ENCODE peak calls at places on chromosomes 2 and 18, in five cellular contexts. One of them, this sample, is unnamed.

GRCh38 chr2:73892631-73893329 is at the start of gene ACTG2:
- DNase-seq in osteoblast: no peak
- DNase-seq in colonic mucosa: no peak
- DNase-seq in mucosa of descending colon: no peak
- DNase-seq in suprapubic skin: peak; percentile 53
- DNase-seq in this sample: peak; percentile 75

GRCh38 chr2:33859791-33860461 is 260.8 kb upstream of the FAM98A start:
- DNase-seq in suprapubic skin: no peak
- DNase-seq in colonic mucosa: no peak
- DNase-seq in mucosa of descending colon: no peak
- DNase-seq in osteoblast: no peak
- DNase-seq in this sample: no peak

GRCh38 chr2:12555012-12555645 is 161.6 kb upstream of the TRIB2 start:
- DNase-seq in mucosa of descending colon: no peak
- DNase-seq in suprapubic skin: no peak
- DNase-seq in osteoblast: peak; percentile 41
- DNase-seq in colonic mucosa: no peak
- DNase-seq in this sample: peak; percentile 67

GRCh38 chr2:26316041-26316440 is 29.9 kb upstream of the SELENOI start:
- DNase-seq in colonic mucosa: no peak
- DNase-seq in osteoblast: no peak
- DNase-seq in mucosa of descending colon: no peak
- DNase-seq in suprapubic skin: no peak
- DNase-seq in this sample: peak; percentile 17

GRCh38 chr2:226087051-226087450 is 687.5 kb downstream of the NYAP2 start:
- DNase-seq in colonic mucosa: no peak
- DNase-seq in mucosa of descending colon: no peak
- DNase-seq in suprapubic skin: no peak
- DNase-seq in osteoblast: no peak
- DNase-seq in this sample: no peak

GRCh38 chr18:56575819-56576663 is 62.4 kb downstream of the TXNL1 start:
- DNase-seq in mucosa of descending colon: no peak
- DNase-seq in osteoblast: peak; percentile 74
- DNase-seq in colonic mucosa: no peak
- DNase-seq in suprapubic skin: no peak
- DNase-seq in this sample: peak; percentile 70

GRCh38 chr2:20150110-20150706 is 74.7 kb downstream of the SDC1 start:
- DNase-seq in mucosa of descending colon: no peak
- DNase-seq in colonic mucosa: no peak
- DNase-seq in suprapubic skin: no peak
- DNase-seq in osteoblast: no peak
- DNase-seq in this sample: no peak

GRCh38 chr2:142131016-142131714 is at the start of gene LRP1B:
- DNase-seq in colonic mucosa: no peak
- DNase-seq in suprapubic skin: no peak
- DNase-seq in osteoblast: peak; percentile 88
- DNase-seq in mucosa of descending colon: no peak
- DNase-seq in this sample: peak; percentile 37

GRCh38 chr2:113981404-113982134 is 91.7 kb downstream of the ACTR3 start:
- DNase-seq in colonic mucosa: no peak
- DNase-seq in suprapubic skin: no peak
- DNase-seq in osteoblast: peak; percentile 94
- DNase-seq in mucosa of descending colon: no peak
- DNase-seq in this sample: no peak

DNA sequence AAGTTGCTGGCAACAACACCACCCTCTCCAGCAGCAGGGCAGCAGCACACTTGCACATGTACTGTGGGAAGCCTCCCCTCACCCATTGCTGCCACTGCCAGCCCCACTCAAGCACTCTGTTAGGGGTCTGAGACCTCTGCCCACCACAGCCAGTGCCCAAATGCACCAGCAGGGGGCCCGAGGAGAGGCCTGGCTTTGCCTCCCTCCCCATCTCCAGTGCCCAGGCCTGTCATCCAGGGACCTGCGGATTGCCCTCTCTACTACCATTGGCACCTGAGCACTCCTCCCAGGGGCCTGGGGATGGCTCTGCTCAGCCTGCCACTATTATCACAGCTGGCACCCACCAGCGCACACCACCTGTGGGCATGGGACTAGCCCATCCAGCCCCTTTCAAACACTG is 175.7 kb downstream of the PMAIP1 start:
- DNase-seq in suprapubic skin: no peak
- DNase-seq in colonic mucosa: no peak
- DNase-seq in mucosa of descending colon: no peak
- DNase-seq in osteoblast: no peak
- DNase-seq in this sample: no peak
- TF ChIP-seq CTCF in suprapubic skin: no peak
- TF ChIP-seq CTCF in colonic mucosa: no peak
- TF ChIP-seq CTCF in mucosa of descending colon: no peak
- TF ChIP-seq CTCF in osteoblast: no peak
- TF ChIP-seq CTCF in this sample: no peak

GRCh38 chr2:148022882-148023281 is 2.0 kb downstream of the MBD5 start:
- DNase-seq in mucosa of descending colon: no peak
- DNase-seq in colonic mucosa: no peak
- DNase-seq in suprapubic skin: no peak
- DNase-seq in osteoblast: no peak
- DNase-seq in this sample: no peak
- H3K4me3 ChIP-seq in mucosa of descending colon: no peak overlapping the region
- H3K4me3 ChIP-seq in colonic mucosa: no peak overlapping the region
- H3K4me3 ChIP-seq in suprapubic skin: no peak overlapping the region
- H3K4me3 ChIP-seq in osteoblast: peak overlapping the region; percentile 94
- H3K4me3 ChIP-seq in this sample: peak overlapping the region; percentile 99

GRCh38 chr2:190635781-190636180 is 13.1 kb upstream of the NAB1 start:
- DNase-seq in suprapubic skin: no peak
- DNase-seq in mucosa of descending colon: no peak
- DNase-seq in osteoblast: no peak
- DNase-seq in colonic mucosa: no peak
- DNase-seq in this sample: no peak
- TF ChIP-seq CTCF in suprapubic skin: no peak
- TF ChIP-seq CTCF in mucosa of descending colon: no peak
- TF ChIP-seq CTCF in osteoblast: no peak
- TF ChIP-seq CTCF in colonic mucosa: no peak
- TF ChIP-seq CTCF in this sample: no peak

GRCh38 chr2:102141915-102142828 is at the start of gene IL1R1:
- DNase-seq in suprapubic skin: peak; percentile 90
- DNase-seq in mucosa of descending colon: peak; percentile 82
- DNase-seq in colonic mucosa: peak; percentile 79
- DNase-seq in osteoblast: peak; percentile 98
- DNase-seq in this sample: peak; percentile 80
- H3K4me3 ChIP-seq in suprapubic skin: peak within 1 kb of the TSS; percentile 70
- H3K4me3 ChIP-seq in mucosa of descending colon: peak within 1 kb of the TSS; percentile 27
- H3K4me3 ChIP-seq in colonic mucosa: peak within 1 kb of the TSS; percentile 63
- H3K4me3 ChIP-seq in osteoblast: peak within 1 kb of the TSS; percentile 82
- H3K4me3 ChIP-seq in this sample: peak within 1 kb of the TSS; percentile 92

GRCh38 chr2:179349670-179350303 is 85.2 kb upstream of the SESTD1 start:
- DNase-seq in suprapubic skin: no peak
- DNase-seq in colonic mucosa: no peak
- DNase-seq in osteoblast: no peak
- DNase-seq in mucosa of descending colon: no peak
- DNase-seq in this sample: no peak

GRCh38 chr2:179352181-179352580 is 87.5 kb upstream of the SESTD1 start:
- DNase-seq in osteoblast: no peak
- DNase-seq in suprapubic skin: no peak
- DNase-seq in mucosa of descending colon: no peak
- DNase-seq in colonic mucosa: no peak
- DNase-seq in this sample: no peak

GRCh38 chr2:179354296-179354695 is 89.7 kb upstream of the SESTD1 start:
- DNase-seq in mucosa of descending colon: no peak
- DNase-seq in suprapubic skin: no peak
- DNase-seq in colonic mucosa: no peak
- DNase-seq in osteoblast: no peak
- DNase-seq in this sample: no peak

GRCh38 chr2:179355881-179356280 is 91.2 kb upstream of the SESTD1 start:
- DNase-seq in mucosa of descending colon: no peak
- DNase-seq in suprapubic skin: no peak
- DNase-seq in osteoblast: no peak
- DNase-seq in colonic mucosa: no peak
- DNase-seq in this sample: no peak

DNA sequence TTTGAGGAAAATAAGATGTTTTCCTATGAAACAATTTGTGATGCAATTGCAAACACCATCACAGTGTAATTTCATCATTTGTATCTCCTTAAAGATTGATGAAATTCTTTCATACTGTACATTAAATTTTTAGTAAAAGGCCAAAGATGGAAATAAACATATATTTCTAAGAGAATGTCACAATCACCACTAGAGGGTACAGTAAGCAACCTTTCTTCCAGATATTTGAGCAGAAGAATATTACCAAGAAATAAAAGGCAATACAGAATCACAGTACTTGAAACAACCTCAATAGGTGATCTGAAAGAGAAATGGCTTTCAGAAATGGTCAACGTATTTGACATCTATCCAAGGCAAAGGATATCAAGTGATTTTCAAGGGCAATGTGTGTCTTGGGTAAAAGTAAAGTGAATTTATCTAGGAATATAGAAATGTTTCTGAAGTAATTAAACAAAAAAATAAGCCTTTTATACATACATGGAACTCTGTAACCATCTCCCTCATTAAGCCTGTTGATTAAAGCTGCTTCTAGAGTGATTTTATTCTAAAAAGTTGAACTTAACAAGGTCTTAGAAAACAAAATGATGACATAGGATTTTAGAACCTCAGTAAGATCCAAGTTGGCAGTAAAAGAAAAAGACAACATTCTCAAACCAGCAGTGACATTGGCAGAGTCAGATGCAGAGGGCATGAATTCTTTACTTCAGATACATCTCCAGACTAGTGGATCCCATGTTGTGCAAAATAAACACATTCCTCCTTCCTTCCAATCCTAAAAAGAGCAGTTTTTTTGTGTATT is 90.3 kb upstream of the SESTD1 start:
- DNase-seq in mucosa of descending colon: no peak
- DNase-seq in suprapubic skin: no peak
- DNase-seq in osteoblast: peak; percentile 41
- DNase-seq in colonic mucosa: no peak
- DNase-seq in this sample: peak; percentile 12
- TF ChIP-seq CTCF in mucosa of descending colon: no peak
- TF ChIP-seq CTCF in suprapubic skin: no peak
- TF ChIP-seq CTCF in osteoblast: peak; percentile 58
- TF ChIP-seq CTCF in colonic mucosa: no peak
- TF ChIP-seq CTCF in this sample: peak; percentile 39

This sample was measured in fibroblast of villous mesenchyme.